ENCODE peak calls at places on chromosome 4, in four cellular contexts. U is K562, R is GM12891, Q is GM12878. I is an unnamed sample.

GRCh38 chr4:7774301-7775019 is 165.2 kb downstream of the AFAP1 start:
- DNase-seq in U (no peak), R (no peak), Q (no peak), I (no peak)

GRCh38 chr4:10003666-10004065 is 17.6 kb downstream of the SLC2A9 start:
- DNase-seq in U (no peak), R (no peak), Q (peak), I (no peak)

GRCh38 chr4:177583000-177583399 is 140.8 kb upstream of the AGA start:
- DNase-seq in U (no peak), R (no peak), Q (no peak), I (no peak)

GRCh38 chr4:189131131-189131530 is 809.5 kb upstream of the FRG1 start:
- DNase-seq in U (no peak), R (no peak), Q (no peak), I (no peak)

GRCh38 chr4:69860007-69860406 is at the start of gene SULT1E1:
- DNase-seq in U (no peak), R (no peak), Q (no peak), I (no peak)

GRCh38 chr4:102787096-102787867 is 26.5 kb upstream of the MANBA start:
- DNase-seq in U (no peak), R (no peak), Q (no peak), I (no peak)

GRCh38 chr4:20684852-20685763 is 15.2 kb upstream of the PACRGL start:
- DNase-seq in U (peak), R (no peak), Q (no peak), I (no peak)

GRCh38 chr4:120918788-120919187 is 3.7 kb downstream of the PRDM5 start:
- DNase-seq in U (no peak), R (no peak), Q (no peak), I (no peak)

GRCh38 chr4:151436093-151436518 is 27.1 kb downstream of the FHIP1A start:
- DNase-seq in U (no peak), R (no peak), Q (no peak), I (no peak)

GRCh38 chr4:179110356-179110755 is 1668.1 kb upstream of the AGA start:
- DNase-seq in U (no peak), R (no peak), Q (no peak), I (no peak)

GRCh38 chr4:82776925-82777542 is 21.6 kb downstream of the SCD5 start:
- DNase-seq in U (no peak), R (no peak), Q (no peak), I (no peak)

GRCh38 chr4:187827631-187828030 is 167.9 kb upstream of the ZFP42 start:
- DNase-seq in U (no peak), R (no peak), Q (no peak), I (no peak)

GRCh38 chr4:3304831-3305609 is 12.2 kb downstream of the RGS12 start:
- DNase-seq in U (no peak), R (no peak), Q (no peak), I (no peak)

GRCh38 chr4:65399131-65399530 is 271.2 kb downstream of the EPHA5 start:
- DNase-seq in U (no peak), R (no peak), Q (no peak), I (no peak)

GRCh38 chr4:44354172-44354571 is 94.4 kb downstream of the KCTD8 start:
- DNase-seq in U (no peak), R (no peak), Q (no peak), I (no peak)

GRCh38 chr4:91222019-91222418 is 1081.7 kb upstream of the GRID2 start:
- DNase-seq in U (no peak), R (no peak), Q (no peak), I (no peak)

GRCh38 chr4:141501931-141502330 is 134.5 kb upstream of the IL15 start:
- DNase-seq in U (no peak), R (no peak), Q (no peak), I (no peak)

GRCh38 chr4:11421116-11421515 is 7.6 kb downstream of the HS3ST1 start:
- DNase-seq in U (no peak), R (no peak), Q (no peak), I (no peak)

GRCh38 chr4:80361329-80361900 is 25.9 kb downstream of the CFAP299 start:
- DNase-seq in U (no peak), R (no peak), Q (no peak), I (no peak)

GRCh38 chr4:77073981-77074865 is 1.6 kb downstream of the CCNI start:
- DNase-seq in U (no peak), R (no peak), Q (no peak), I (no peak)

GRCh38 chr4:156103306-156103705 is 149.6 kb upstream of the CTSO start:
- DNase-seq in U (no peak), R (no peak), Q (no peak), I (no peak)

GRCh38 chr4:82984459-82984858 is 26.2 kb downstream of the LIN54 start:
- DNase-seq in U (peak), R (no peak), Q (no peak), I (no peak)

GRCh38 chr4:37567781-37568180 is 118.4 kb downstream of the RELL1 start:
- DNase-seq in U (no peak), R (no peak), Q (no peak), I (no peak)

GRCh38 chr4:15681067-15681371 is 608 bp upstream of the FAM200B start:
- DNase-seq in U (no peak), R (no peak), Q (no peak), I (no peak)

GRCh38 chr4:132504438-132504837 is 644.7 kb upstream of the PCDH10 start:
- DNase-seq in U (no peak), R (no peak), Q (no peak), I (no peak)

GRCh38 chr4:161856711-161857326 is 307.0 kb downstream of the FSTL5 start:
- DNase-seq in U (no peak), R (no peak), Q (no peak), I (no peak)

GRCh38 chr4:106565727-106566126 is 197.1 kb upstream of the GIMD1 start:
- DNase-seq in U (no peak), R (no peak), Q (no peak), I (no peak)

GRCh38 chr4:24477919-24478318 is 106.4 kb downstream of the DHX15 start:
- DNase-seq in U (no peak), R (no peak), Q (no peak), I (no peak)

GRCh38 chr4:163492951-163493504 is 1.5 kb upstream of the TMA16 start:
- DNase-seq in U (no peak), R (no peak), Q (no peak), I (peak)

GRCh38 chr4:150117094-150117493 is 38.8 kb downstream of the DCLK2 start:
- DNase-seq in U (no peak), R (no peak), Q (no peak), I (no peak)

GRCh38 chr4:56158483-56158882 is 209.7 kb downstream of the CEP135 start:
- DNase-seq in U (no peak), R (no peak), Q (no peak), I (no peak)

GRCh38 chr4:139890810-139891209 is 225.2 kb downstream of the MGST2 start:
- DNase-seq in U (no peak), R (no peak), Q (no peak), I (peak)

GRCh38 chr4:11609751-11610150 is 181.1 kb upstream of the HS3ST1 start:
- DNase-seq in U (no peak), R (no peak), Q (no peak), I (no peak)

GRCh38 chr4:38857354-38858096 is 908 bp upstream of the TLR6 start:
- DNase-seq in U (no peak), R (no peak), Q (peak), I (peak)

GRCh38 chr4:106160560-106160959 is 155.4 kb downstream of the TBCK start:
- DNase-seq in U (no peak), R (no peak), Q (no peak), I (peak)

GRCh38 chr4:7852568-7853185 is 87.0 kb downstream of the AFAP1 start:
- DNase-seq in U (no peak), R (no peak), Q (no peak), I (no peak)

GRCh38 chr4:21845663-21846062 is 102.9 kb downstream of the KCNIP4 start:
- DNase-seq in U (no peak), R (no peak), Q (no peak), I (no peak)

GRCh38 chr4:1216076-1216614 is 32.8 kb downstream of the CTBP1 start:
- DNase-seq in U (no peak), R (no peak), Q (no peak), I (no peak)
- TF ChIP-seq POLR2AphosphoS5 in U (no peak), R (no peak), Q (no peak), I (no peak)

GRCh38 chr4:184102927-184103326 is 114.7 kb downstream of the ENPP6 start:
- DNase-seq in U (no peak), R (no peak), Q (no peak), I (no peak)

GRCh38 chr4:184101711-184102110 is 116.0 kb downstream of the ENPP6 start:
- DNase-seq in U (no peak), R (no peak), Q (no peak), I (no peak)

GRCh38 chr4:184102488-184102887 is 115.2 kb downstream of the ENPP6 start:
- DNase-seq in U (no peak), R (no peak), Q (no peak), I (no peak)

GRCh38 chr4:184103755-184104367 is 113.8 kb downstream of the ENPP6 start:
- DNase-seq in U (no peak), R (no peak), Q (no peak), I (no peak)

DNA sequence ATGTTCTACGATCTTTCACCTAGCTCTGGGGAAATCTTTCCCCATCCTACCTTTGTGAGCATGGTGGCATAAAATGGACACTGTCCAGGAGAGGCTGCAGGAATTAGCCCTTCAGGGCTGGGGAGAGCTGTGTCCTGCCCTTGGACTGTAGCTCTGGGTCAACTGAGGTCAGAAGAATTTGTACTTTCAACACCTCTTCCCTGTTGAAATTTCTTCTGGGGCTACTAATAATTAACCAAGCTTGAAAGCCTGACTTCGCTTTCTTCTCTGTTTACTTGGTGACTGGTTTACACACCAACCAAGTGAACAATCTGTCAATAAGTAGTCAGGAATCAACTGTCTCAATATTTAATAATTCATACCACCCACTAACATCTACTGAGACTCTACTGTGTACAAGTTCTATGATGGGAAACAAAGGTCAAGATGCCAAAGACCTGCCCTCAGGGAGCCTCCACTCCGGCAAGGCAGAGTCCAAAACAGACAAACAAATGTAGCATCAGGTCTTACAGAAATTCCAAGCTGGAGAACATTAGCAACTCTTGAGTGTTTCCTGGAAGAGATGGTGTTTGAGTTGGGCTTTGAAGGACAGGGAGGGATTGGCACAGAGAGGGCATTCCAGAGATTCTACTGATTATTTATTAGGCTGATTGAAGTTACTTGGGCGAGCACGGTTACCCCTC is 113.1 kb downstream of the ENPP6 start:
- DNase-seq in U (no peak), R (no peak), Q (no peak), I (no peak)
- TF ChIP-seq SPI1 in U (no peak), R (no peak), Q (no peak), I (no peak)

GRCh38 chr4:122827258-122827887 is 742 bp downstream of the FGF2 start:
- DNase-seq in U (peak), R (peak), Q (peak), I (no peak)
- TF ChIP-seq POLR2AphosphoS5 in U (peak), R (no peak), Q (no peak), I (no peak)

GRCh38 chr4:4470208-4470607 is 71.6 kb downstream of the STX18 start:
- DNase-seq in U (no peak), R (no peak), Q (no peak), I (no peak)
- TF ChIP-seq SPI1 in U (no peak), R (no peak), Q (no peak), I (no peak)

GRCh38 chr4:105075045-105075444 is 71.6 kb upstream of the TET2 start:
- DNase-seq in U (no peak), R (no peak), Q (no peak), I (no peak)
- TF ChIP-seq POLR2AphosphoS5 in U (no peak), R (no peak), Q (no peak), I (no peak)

GRCh38 chr4:166435449-166435848 is 562.4 kb downstream of the TLL1 start:
- DNase-seq in U (no peak), R (no peak), Q (no peak), I (no peak)
- TF ChIP-seq SPI1 in U (no peak), R (no peak), Q (no peak), I (no peak)

DNA sequence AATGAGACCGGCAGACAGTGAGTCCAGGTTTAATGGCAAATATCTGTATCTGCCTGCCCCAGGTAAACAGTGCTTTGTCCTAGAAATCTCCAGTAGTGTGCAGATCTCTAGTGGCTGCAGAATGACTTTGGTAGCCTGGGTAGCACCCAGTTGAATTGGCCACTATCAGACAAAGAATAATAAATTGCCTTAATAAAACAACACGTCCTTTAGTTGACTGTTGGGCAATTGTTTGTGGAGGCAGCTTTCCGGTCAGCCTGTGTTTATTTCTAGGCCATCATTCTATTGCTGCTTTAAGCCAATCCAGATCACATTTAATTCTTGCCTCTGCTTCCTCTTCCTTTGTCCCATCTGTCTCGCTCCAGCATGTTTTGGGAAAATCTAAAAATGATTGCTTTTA is 52.6 kb downstream of the SNX25 start:
- DNase-seq in U (no peak), R (no peak), Q (no peak), I (no peak)
- TF ChIP-seq POLR2AphosphoS5 in U (no peak), R (no peak), Q (no peak), I (no peak)

DNA sequence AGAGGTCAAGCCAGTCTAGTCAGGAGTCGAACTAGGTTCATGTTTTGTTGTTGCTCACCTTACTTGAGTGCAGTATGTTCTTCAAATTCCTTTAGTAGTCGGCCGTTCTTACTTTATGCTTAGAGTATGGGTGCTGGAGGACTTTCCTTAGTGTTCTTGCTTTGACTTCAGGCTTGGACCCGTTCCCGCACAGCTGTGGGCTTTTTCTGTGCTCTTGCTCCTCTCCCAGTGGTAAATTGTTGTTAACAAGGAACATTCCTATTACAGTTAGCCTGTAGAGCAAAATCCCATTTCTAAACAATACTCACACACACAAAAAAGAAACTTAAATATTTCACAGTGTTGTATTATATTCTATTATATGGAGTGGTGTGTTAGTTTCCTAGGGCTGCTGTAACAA is 113.5 kb downstream of the RAP1GDS1 start:
- DNase-seq in U (no peak), R (no peak), Q (no peak), I (no peak)
- TF ChIP-seq SPI1 in U (no peak), R (no peak), Q (no peak), I (no peak)

GRCh38 chr4:184756399-184756798 is 22.5 kb upstream of the CENPU start:
- DNase-seq in U (no peak), R (no peak), Q (no peak), I (no peak)
- TF ChIP-seq POLR2AphosphoS5 in U (no peak), R (no peak), Q (no peak), I (no peak)

DNA sequence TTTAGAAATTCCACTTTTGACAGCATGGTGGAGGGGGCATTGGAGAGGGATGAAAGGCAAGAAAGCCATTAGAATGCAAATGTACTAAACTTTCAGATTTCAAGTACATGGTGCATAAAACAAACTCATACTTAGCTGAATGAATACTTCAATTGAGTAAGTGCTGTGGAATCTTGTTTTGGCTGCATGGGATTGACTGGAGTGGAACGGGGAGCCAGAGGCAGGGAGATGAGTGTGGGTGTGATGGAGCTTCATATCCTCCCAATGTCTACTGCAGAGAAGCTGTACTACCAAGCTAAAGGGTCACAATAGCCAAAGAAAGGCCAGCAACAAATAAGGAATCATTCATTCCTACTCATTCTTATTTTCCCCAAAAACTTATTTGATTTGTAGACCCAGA is 52.3 kb downstream of the USP46 start:
- DNase-seq in U (no peak), R (no peak), Q (no peak), I (no peak)
- TF ChIP-seq SPI1 in U (no peak), R (no peak), Q (no peak), I (no peak)

I was measured in HL-60.